ENCODE peak calls at places on chromosome 9, in four cellular contexts. P is SK-N-SH, F is H1, A is GM12878. M is an unnamed sample.

GRCh38 chr9:107637421-107638420 is 148.2 kb upstream of the KLF4 start:
- DNase-seq in P (peak), F (peak), A (no peak), M (no peak)

GRCh38 chr9:114417511-114417910 is 29.7 kb upstream of the AKNA start:
- DNase-seq in P (no peak), F (no peak), A (no peak), M (no peak)

GRCh38 chr9:23117621-23118020 is 671.0 kb downstream of the DMRTA1 start:
- DNase-seq in P (no peak), F (no peak), A (no peak), M (no peak)

GRCh38 chr9:31089822-31090221 is 1294.6 kb upstream of the ACO1 start:
- DNase-seq in P (no peak), F (no peak), A (no peak), M (no peak)

GRCh38 chr9:110015759-110016158 is 192.2 kb downstream of the C9orf152 start:
- DNase-seq in P (no peak), F (no peak), A (no peak), M (no peak)

GRCh38 chr9:112086627-112087026 is 88.5 kb downstream of the SUSD1 start:
- DNase-seq in P (peak), F (no peak), A (no peak), M (peak)

GRCh38 chr9:115109486-115109885 is 8.5 kb downstream of the TNC start:
- DNase-seq in P (no peak), F (no peak), A (no peak), M (no peak)

GRCh38 chr9:18473551-18474279 is at the start of gene ADAMTSL1:
- DNase-seq in P (peak), F (peak), A (no peak), M (no peak)

GRCh38 chr9:134367796-134368490 is 41.7 kb downstream of the RXRA start:
- DNase-seq in P (peak), F (no peak), A (no peak), M (no peak)

GRCh38 chr9:110911659-110912473 is 126.4 kb downstream of the LPAR1 start:
- DNase-seq in P (no peak), F (no peak), A (no peak), M (no peak)

GRCh38 chr9:98576354-98576753 is 132.4 kb downstream of the GABBR2 start:
- DNase-seq in P (no peak), F (no peak), A (no peak), M (no peak)

GRCh38 chr9:126705767-126706697 is 92.3 kb downstream of the LMX1B start:
- DNase-seq in P (peak), F (peak), A (no peak), M (peak)

GRCh38 chr9:111799506-111799905 is 4.8 kb upstream of the SHOC1 start:
- DNase-seq in P (no peak), F (no peak), A (no peak), M (no peak)

GRCh38 chr9:5110867-5111681 is 74.4 kb downstream of the INSL6 start:
- DNase-seq in P (peak), F (no peak), A (no peak), M (no peak)

GRCh38 chr9:96858018-96858573 is 3.8 kb upstream of the ZNF782 start:
- DNase-seq in P (no peak), F (no peak), A (no peak), M (peak)

GRCh38 chr9:69857131-69857530 is 36.5 kb downstream of the CFAP95 start:
- DNase-seq in P (no peak), F (no peak), A (no peak), M (no peak)

GRCh38 chr9:116632990-116633441 is 54.1 kb upstream of the TRIM32 start:
- DNase-seq in P (no peak), F (no peak), A (no peak), M (no peak)

GRCh38 chr9:100455470-100455869 is 17.5 kb upstream of the TMEFF1 start:
- DNase-seq in P (no peak), F (no peak), A (no peak), M (no peak)

GRCh38 chr9:121745396-121745695 is 93.9 kb downstream of the DAB2IP start:
- DNase-seq in P (no peak), F (no peak), A (no peak), M (no peak)
- TF ChIP-seq TCF12 in P (no peak), F (no peak), A (no peak), M (no peak)

DNA sequence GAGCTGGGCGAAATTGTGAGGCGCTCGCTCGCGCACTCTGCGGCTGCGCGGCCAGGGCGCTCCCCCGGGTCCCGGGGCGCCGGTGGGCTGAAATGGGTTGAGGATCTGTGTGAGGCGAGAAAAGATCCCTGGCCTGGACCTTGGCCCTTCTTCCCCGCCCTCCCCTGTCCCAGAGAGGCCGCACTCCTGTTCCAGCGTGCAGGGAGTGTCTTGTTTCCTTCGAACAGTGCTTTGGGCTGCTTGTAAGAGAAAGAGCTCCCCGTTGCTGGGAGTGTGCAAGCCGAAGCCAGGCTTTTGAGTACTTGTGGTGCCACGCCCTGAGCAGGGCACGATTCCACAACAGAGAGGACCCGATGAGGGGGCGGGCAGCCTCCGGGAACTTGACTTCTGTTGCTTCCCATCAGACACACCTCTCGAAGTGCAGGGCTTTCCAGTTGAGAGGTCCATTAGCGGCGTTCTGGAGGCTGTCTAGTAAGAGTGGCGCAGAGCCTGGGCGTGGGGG is 528 bp downstream of the DOLPP1 start:
- DNase-seq in P (peak), F (no peak), A (peak), M (no peak)
- TF ChIP-seq TCF12 in P (no peak), F (no peak), A (no peak), M (no peak)

GRCh38 chr9:93028448-93029006 is 30.0 kb upstream of the SUSD3 start:
- DNase-seq in P (no peak), F (no peak), A (peak), M (no peak)
- TF ChIP-seq TCF12 in P (no peak), F (no peak), A (no peak), M (no peak)

GRCh38 chr9:34338664-34339063 is 9.3 kb downstream of the NUDT2 start:
- DNase-seq in P (no peak), F (no peak), A (no peak), M (no peak)

GRCh38 chr9:34341659-34342266 is 12.4 kb downstream of the NUDT2 start:
- DNase-seq in P (no peak), F (no peak), A (no peak), M (no peak)

GRCh38 chr9:34346873-34347799 is 17.8 kb downstream of the NUDT2 start:
- DNase-seq in P (no peak), F (no peak), A (no peak), M (peak)

GRCh38 chr9:34343605-34344004 is 14.2 kb downstream of the NUDT2 start:
- DNase-seq in P (no peak), F (no peak), A (no peak), M (no peak)

GRCh38 chr9:34343090-34343489 is 13.7 kb downstream of the NUDT2 start:
- DNase-seq in P (no peak), F (no peak), A (no peak), M (no peak)
- TF ChIP-seq TCF12 in P (no peak), F (no peak), A (no peak), M (no peak)

GRCh38 chr9:121816449-121816817 is 165.0 kb downstream of the DAB2IP start:
- DNase-seq in P (no peak), F (no peak), A (no peak), M (no peak)

GRCh38 chr9:121814594-121814993 is 163.2 kb downstream of the DAB2IP start:
- DNase-seq in P (no peak), F (no peak), A (no peak), M (no peak)

GRCh38 chr9:121815556-121816448 is 164.4 kb downstream of the DAB2IP start:
- DNase-seq in P (no peak), F (no peak), A (no peak), M (no peak)

GRCh38 chr9:121813811-121814210 is 162.4 kb downstream of the DAB2IP start:
- DNase-seq in P (no peak), F (no peak), A (no peak), M (no peak)

DNA sequence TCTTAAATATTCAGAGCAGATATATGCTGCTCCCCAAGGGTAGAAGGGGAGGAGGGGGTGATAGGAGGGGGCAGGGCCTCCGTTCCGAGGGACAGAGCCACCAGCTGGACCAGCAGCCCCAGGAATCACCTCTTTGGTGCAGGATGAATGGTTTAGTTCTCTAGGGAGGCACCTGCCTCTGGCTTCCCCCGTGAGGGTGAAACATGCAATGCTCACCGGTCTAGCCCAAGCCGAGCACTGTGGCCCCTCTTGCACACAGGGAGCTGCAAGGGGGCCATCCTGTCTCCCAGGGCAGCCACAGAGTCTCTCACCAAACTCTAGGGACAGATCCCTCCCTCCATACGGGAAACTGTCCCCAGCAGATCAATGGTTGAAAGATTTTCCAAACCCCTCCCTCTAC is 163.7 kb downstream of the DAB2IP start:
- DNase-seq in P (no peak), F (no peak), A (no peak), M (no peak)
- TF ChIP-seq TCF12 in P (no peak), F (no peak), A (no peak), M (no peak)

DNA sequence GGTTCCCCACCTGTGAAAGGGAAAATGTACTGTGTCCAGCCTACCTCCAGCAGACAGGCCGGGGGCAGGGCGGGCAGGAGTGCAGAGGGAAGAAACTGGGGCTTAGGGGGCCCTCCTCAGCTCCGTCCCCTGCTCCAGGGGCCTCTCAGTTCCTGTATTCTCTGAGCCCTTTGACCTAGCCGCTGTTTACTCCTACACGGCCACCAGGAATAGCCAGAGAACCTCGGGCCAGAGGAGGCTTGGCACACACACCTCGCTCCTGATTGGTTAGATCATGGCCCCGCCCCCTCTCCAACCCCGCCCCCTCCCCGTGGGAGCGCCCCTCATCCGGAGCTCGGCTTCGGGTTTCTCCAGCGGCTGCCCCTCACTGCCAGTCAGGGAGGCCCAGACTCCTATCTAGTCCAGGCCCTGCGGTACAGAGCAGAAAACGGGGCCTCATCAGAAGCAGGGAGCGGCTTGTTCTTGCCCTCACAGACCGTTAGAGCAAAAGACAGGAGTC is 2.2 kb downstream of the ST6GALNAC6 start:
- DNase-seq in P (peak), F (peak), A (no peak), M (peak)
- TF ChIP-seq TCF12 in P (no peak), F (no peak), A (no peak), M (no peak)

M was measured in HepG2.